ENCODE peak calls at places on chromosomes 11 and 22, in seven cellular contexts. One of them, this sample, is unnamed.

GRCh38 chr11:94602430-94603372 is 35.5 kb downstream of the PIWIL4 start:
- DNase-seq in ascending aorta: peak; percentile 74
- DNase-seq in NB4: peak; percentile 87
- DNase-seq in coronary artery: no peak
- DNase-seq in stomach: peak; percentile 67
- DNase-seq in mesendoderm: peak; percentile 73
- DNase-seq in GM06990: peak; percentile 42
- DNase-seq in this sample: peak; percentile 70

GRCh38 chr11:99410636-99411035 is 389.9 kb downstream of the CNTN5 start:
- DNase-seq in ascending aorta: no peak
- DNase-seq in NB4: no peak
- DNase-seq in coronary artery: no peak
- DNase-seq in stomach: no peak
- DNase-seq in mesendoderm: no peak
- DNase-seq in GM06990: no peak
- DNase-seq in this sample: no peak

GRCh38 chr22:17368727-17369552 is at the start of gene CECR2:
- DNase-seq in ascending aorta: no peak
- DNase-seq in NB4: peak; percentile 58
- DNase-seq in coronary artery: no peak
- DNase-seq in stomach: no peak
- DNase-seq in mesendoderm: peak; percentile 95
- DNase-seq in GM06990: peak; percentile 12
- DNase-seq in this sample: no peak

GRCh38 chr11:11324090-11324489 is 29.0 kb downstream of the CSNK2A3 start:
- DNase-seq in ascending aorta: no peak
- DNase-seq in NB4: no peak
- DNase-seq in coronary artery: no peak
- DNase-seq in stomach: no peak
- DNase-seq in mesendoderm: no peak
- DNase-seq in GM06990: no peak
- DNase-seq in this sample: no peak

GRCh38 chr11:83566948-83567347 is 280.8 kb upstream of the CCDC90B start:
- DNase-seq in ascending aorta: no peak
- DNase-seq in NB4: peak; percentile 16
- DNase-seq in coronary artery: no peak
- DNase-seq in stomach: no peak
- DNase-seq in mesendoderm: peak; percentile 69
- DNase-seq in GM06990: no peak
- DNase-seq in this sample: no peak

GRCh38 chr11:60992842-60993409 is 21.4 kb downstream of the CD6 start:
- DNase-seq in ascending aorta: no peak
- DNase-seq in NB4: no peak
- DNase-seq in coronary artery: no peak
- DNase-seq in stomach: peak; percentile 50
- DNase-seq in mesendoderm: no peak
- DNase-seq in GM06990: no peak
- DNase-seq in this sample: no peak

GRCh38 chr11:65183201-65183891 is 1.6 kb downstream of the CAPN1 start:
- DNase-seq in ascending aorta: no peak
- DNase-seq in NB4: no peak
- DNase-seq in coronary artery: no peak
- DNase-seq in stomach: no peak
- DNase-seq in mesendoderm: no peak
- DNase-seq in GM06990: no peak
- DNase-seq in this sample: no peak

GRCh38 chr11:72238492-72239295 is 5.3 kb downstream of the PHOX2A start:
- DNase-seq in ascending aorta: peak; percentile 61
- DNase-seq in NB4: no peak
- DNase-seq in coronary artery: no peak
- DNase-seq in stomach: no peak
- DNase-seq in mesendoderm: peak; percentile 56
- DNase-seq in GM06990: no peak
- DNase-seq in this sample: no peak

GRCh38 chr11:6333112-6333511 is 12.8 kb upstream of the CAVIN3 start:
- DNase-seq in ascending aorta: no peak
- DNase-seq in NB4: no peak
- DNase-seq in coronary artery: no peak
- DNase-seq in stomach: no peak
- DNase-seq in mesendoderm: no peak
- DNase-seq in GM06990: no peak
- DNase-seq in this sample: no peak

GRCh38 chr22:40594346-40594745 is 42.2 kb downstream of the MRTFA start:
- DNase-seq in ascending aorta: no peak
- DNase-seq in NB4: no peak
- DNase-seq in coronary artery: no peak
- DNase-seq in stomach: no peak
- DNase-seq in mesendoderm: peak; percentile 27
- DNase-seq in GM06990: no peak
- DNase-seq in this sample: peak; percentile 32

GRCh38 chr11:43360361-43361032 is 1.8 kb downstream of the TTC17 start:
- DNase-seq in ascending aorta: no peak
- DNase-seq in NB4: peak; percentile 62
- DNase-seq in coronary artery: no peak
- DNase-seq in stomach: no peak
- DNase-seq in mesendoderm: no peak
- DNase-seq in GM06990: no peak
- DNase-seq in this sample: peak; percentile 8
- H3K4me3 ChIP-seq in ascending aorta: peak overlapping the region; percentile 92
- H3K4me3 ChIP-seq in NB4: peak overlapping the region; percentile 95
- H3K4me3 ChIP-seq in coronary artery: peak overlapping the region; percentile 96
- H3K4me3 ChIP-seq in stomach: peak overlapping the region; percentile 97
- H3K4me3 ChIP-seq in mesendoderm: no peak overlapping the region
- H3K4me3 ChIP-seq in GM06990: peak overlapping the region; percentile 94
- H3K4me3 ChIP-seq in this sample: peak overlapping the region; percentile 85

DNA sequence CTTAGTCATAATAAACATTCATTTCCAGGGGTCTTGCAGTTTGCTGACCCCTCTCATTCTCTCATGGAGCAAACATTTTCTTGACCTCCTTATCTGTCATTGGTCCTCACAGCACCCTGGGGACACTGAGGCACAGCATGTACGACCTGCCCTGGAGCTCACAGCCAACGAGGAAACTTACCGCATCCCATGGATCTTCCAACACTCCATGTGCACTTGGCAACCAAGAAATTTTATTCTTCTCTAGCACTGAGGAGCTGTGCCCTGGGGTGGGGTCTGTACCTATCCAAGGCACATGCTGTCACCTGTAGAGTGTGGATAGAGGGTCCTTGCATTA is 69.4 kb upstream of the IGLL5 start:
- DNase-seq in ascending aorta: no peak
- DNase-seq in NB4: no peak
- DNase-seq in coronary artery: no peak
- DNase-seq in stomach: no peak
- DNase-seq in mesendoderm: no peak
- DNase-seq in GM06990: no peak
- DNase-seq in this sample: no peak
- H3K4me3 ChIP-seq in ascending aorta: no peak overlapping the region
- H3K4me3 ChIP-seq in NB4: no peak overlapping the region
- H3K4me3 ChIP-seq in coronary artery: no peak overlapping the region
- H3K4me3 ChIP-seq in stomach: no peak overlapping the region
- H3K4me3 ChIP-seq in mesendoderm: no peak overlapping the region
- H3K4me3 ChIP-seq in GM06990: no peak overlapping the region
- H3K4me3 ChIP-seq in this sample: no peak overlapping the region

GRCh38 chr22:50674606-50675552 is 2.3 kb downstream of the SHANK3 start:
- DNase-seq in ascending aorta: peak; percentile 61
- DNase-seq in NB4: no peak
- DNase-seq in coronary artery: no peak
- DNase-seq in stomach: peak; percentile 71
- DNase-seq in mesendoderm: peak; percentile 89
- DNase-seq in GM06990: no peak
- DNase-seq in this sample: no peak

GRCh38 chr22:50672471-50673230 is at the start of gene SHANK3:
- DNase-seq in ascending aorta: peak; percentile 65
- DNase-seq in NB4: no peak
- DNase-seq in coronary artery: peak; percentile 74
- DNase-seq in stomach: no peak
- DNase-seq in mesendoderm: no peak
- DNase-seq in GM06990: no peak
- DNase-seq in this sample: no peak

GRCh38 chr22:50673231-50674126 is 856 bp downstream of the SHANK3 start:
- DNase-seq in ascending aorta: peak; percentile 59
- DNase-seq in NB4: no peak
- DNase-seq in coronary artery: peak; percentile 67
- DNase-seq in stomach: no peak
- DNase-seq in mesendoderm: peak; percentile 24
- DNase-seq in GM06990: no peak
- DNase-seq in this sample: no peak

GRCh38 chr22:50675553-50676199 is 3.1 kb downstream of the SHANK3 start:
- DNase-seq in ascending aorta: peak; percentile 57
- DNase-seq in NB4: no peak
- DNase-seq in coronary artery: no peak
- DNase-seq in stomach: peak; percentile 16
- DNase-seq in mesendoderm: no peak
- DNase-seq in GM06990: no peak
- DNase-seq in this sample: no peak

GRCh38 chr22:50674127-50674493 is 1.5 kb downstream of the SHANK3 start:
- DNase-seq in ascending aorta: no peak
- DNase-seq in NB4: no peak
- DNase-seq in coronary artery: no peak
- DNase-seq in stomach: no peak
- DNase-seq in mesendoderm: no peak
- DNase-seq in GM06990: no peak
- DNase-seq in this sample: no peak
- H3K4me3 ChIP-seq in ascending aorta: peak overlapping the region; percentile 30
- H3K4me3 ChIP-seq in NB4: no peak overlapping the region
- H3K4me3 ChIP-seq in coronary artery: peak overlapping the region; percentile 60
- H3K4me3 ChIP-seq in stomach: peak overlapping the region; percentile 33
- H3K4me3 ChIP-seq in mesendoderm: no peak overlapping the region
- H3K4me3 ChIP-seq in GM06990: no peak overlapping the region
- H3K4me3 ChIP-seq in this sample: no peak overlapping the region

GRCh38 chr22:37892566-37893338 is 13.3 kb upstream of the MICALL1 start:
- DNase-seq in ascending aorta: peak; percentile 75
- DNase-seq in NB4: no peak
- DNase-seq in coronary artery: no peak
- DNase-seq in stomach: peak; percentile 85
- DNase-seq in mesendoderm: no peak
- DNase-seq in GM06990: no peak
- DNase-seq in this sample: no peak
- H3K4me3 ChIP-seq in ascending aorta: no peak overlapping the region
- H3K4me3 ChIP-seq in NB4: no peak overlapping the region
- H3K4me3 ChIP-seq in coronary artery: no peak overlapping the region
- H3K4me3 ChIP-seq in stomach: no peak overlapping the region
- H3K4me3 ChIP-seq in mesendoderm: no peak overlapping the region
- H3K4me3 ChIP-seq in GM06990: no peak overlapping the region
- H3K4me3 ChIP-seq in this sample: no peak overlapping the region

GRCh38 chr22:29799217-29799680 is 32.1 kb downstream of the UQCR10 start:
- DNase-seq in ascending aorta: peak; percentile 92
- DNase-seq in NB4: peak; percentile 97
- DNase-seq in coronary artery: peak; percentile 90
- DNase-seq in stomach: peak; percentile 95
- DNase-seq in mesendoderm: no peak
- DNase-seq in GM06990: no peak
- DNase-seq in this sample: no peak

GRCh38 chr22:29803190-29803589 is 34.9 kb downstream of the ASCC2 start:
- DNase-seq in ascending aorta: no peak
- DNase-seq in NB4: no peak
- DNase-seq in coronary artery: no peak
- DNase-seq in stomach: no peak
- DNase-seq in mesendoderm: no peak
- DNase-seq in GM06990: no peak
- DNase-seq in this sample: no peak

GRCh38 chr22:29798801-29799200 is 31.6 kb downstream of the UQCR10 start:
- DNase-seq in ascending aorta: no peak
- DNase-seq in NB4: no peak
- DNase-seq in coronary artery: no peak
- DNase-seq in stomach: peak; percentile 46
- DNase-seq in mesendoderm: no peak
- DNase-seq in GM06990: no peak
- DNase-seq in this sample: no peak

GRCh38 chr22:29801796-29802195 is 34.6 kb downstream of the UQCR10 start:
- DNase-seq in ascending aorta: no peak
- DNase-seq in NB4: no peak
- DNase-seq in coronary artery: no peak
- DNase-seq in stomach: no peak
- DNase-seq in mesendoderm: no peak
- DNase-seq in GM06990: no peak
- DNase-seq in this sample: no peak

GRCh38 chr22:29801153-29801552 is 34.0 kb downstream of the UQCR10 start:
- DNase-seq in ascending aorta: no peak
- DNase-seq in NB4: no peak
- DNase-seq in coronary artery: no peak
- DNase-seq in stomach: peak; percentile 58
- DNase-seq in mesendoderm: peak; percentile 73
- DNase-seq in GM06990: no peak
- DNase-seq in this sample: no peak
- H3K4me3 ChIP-seq in ascending aorta: no peak overlapping the region
- H3K4me3 ChIP-seq in NB4: no peak overlapping the region
- H3K4me3 ChIP-seq in coronary artery: no peak overlapping the region
- H3K4me3 ChIP-seq in stomach: no peak overlapping the region
- H3K4me3 ChIP-seq in mesendoderm: no peak overlapping the region
- H3K4me3 ChIP-seq in GM06990: no peak overlapping the region
- H3K4me3 ChIP-seq in this sample: no peak overlapping the region

GRCh38 chr11:59214141-59214893 is 1.6 kb upstream of the MPEG1 start:
- DNase-seq in ascending aorta: no peak
- DNase-seq in NB4: no peak
- DNase-seq in coronary artery: no peak
- DNase-seq in stomach: no peak
- DNase-seq in mesendoderm: no peak
- DNase-seq in GM06990: no peak
- DNase-seq in this sample: no peak

GRCh38 chr11:59207988-59208432 is 4.7 kb downstream of the MPEG1 start:
- DNase-seq in ascending aorta: no peak
- DNase-seq in NB4: peak; percentile 48
- DNase-seq in coronary artery: no peak
- DNase-seq in stomach: peak; percentile 51
- DNase-seq in mesendoderm: peak; percentile 65
- DNase-seq in GM06990: peak; percentile 57
- DNase-seq in this sample: peak; percentile 84

GRCh38 chr11:59212744-59213573 is at the start of gene MPEG1:
- DNase-seq in ascending aorta: no peak
- DNase-seq in NB4: peak; percentile 21
- DNase-seq in coronary artery: no peak
- DNase-seq in stomach: no peak
- DNase-seq in mesendoderm: no peak
- DNase-seq in GM06990: peak; percentile 49
- DNase-seq in this sample: peak; percentile 55

GRCh38 chr11:59208956-59209355 is 3.8 kb downstream of the MPEG1 start:
- DNase-seq in ascending aorta: no peak
- DNase-seq in NB4: no peak
- DNase-seq in coronary artery: no peak
- DNase-seq in stomach: no peak
- DNase-seq in mesendoderm: no peak
- DNase-seq in GM06990: no peak
- DNase-seq in this sample: peak; percentile 27

GRCh38 chr11:59212222-59212621 is 505 bp downstream of the MPEG1 start:
- DNase-seq in ascending aorta: no peak
- DNase-seq in NB4: no peak
- DNase-seq in coronary artery: no peak
- DNase-seq in stomach: no peak
- DNase-seq in mesendoderm: no peak
- DNase-seq in GM06990: no peak
- DNase-seq in this sample: no peak
- H3K4me3 ChIP-seq in ascending aorta: peak overlapping the region; percentile 33
- H3K4me3 ChIP-seq in NB4: no peak overlapping the region
- H3K4me3 ChIP-seq in coronary artery: peak overlapping the region; percentile 4
- H3K4me3 ChIP-seq in stomach: peak overlapping the region; percentile 33
- H3K4me3 ChIP-seq in mesendoderm: no peak overlapping the region
- H3K4me3 ChIP-seq in GM06990: peak overlapping the region; percentile 51
- H3K4me3 ChIP-seq in this sample: no peak overlapping the region

DNA sequence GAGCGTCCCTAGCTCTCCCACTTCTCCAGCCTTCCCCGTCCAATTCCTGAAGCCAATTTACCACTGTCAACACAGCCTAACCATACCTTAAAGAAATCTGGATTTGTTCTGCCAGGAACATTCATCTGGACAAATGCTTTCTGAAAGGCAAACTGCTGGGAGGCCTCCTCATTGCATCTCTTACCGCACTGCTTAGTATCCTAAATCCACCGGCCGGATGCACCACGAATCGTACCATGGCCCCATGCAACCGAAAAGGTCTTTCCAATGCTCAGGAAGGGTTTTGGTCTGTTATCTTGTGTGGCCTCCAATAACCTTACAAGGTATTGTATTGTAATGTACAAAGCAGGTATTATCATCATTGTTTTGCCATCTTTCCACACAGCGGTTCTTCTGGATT is 57.6 kb downstream of the MYH9 start:
- DNase-seq in ascending aorta: no peak
- DNase-seq in NB4: no peak
- DNase-seq in coronary artery: no peak
- DNase-seq in stomach: no peak
- DNase-seq in mesendoderm: peak; percentile 44
- DNase-seq in GM06990: no peak
- DNase-seq in this sample: no peak
- H3K4me3 ChIP-seq in ascending aorta: peak overlapping the region; percentile 40
- H3K4me3 ChIP-seq in NB4: no peak overlapping the region
- H3K4me3 ChIP-seq in coronary artery: peak overlapping the region; percentile 56
- H3K4me3 ChIP-seq in stomach: no peak overlapping the region
- H3K4me3 ChIP-seq in mesendoderm: no peak overlapping the region
- H3K4me3 ChIP-seq in GM06990: peak overlapping the region; percentile 34
- H3K4me3 ChIP-seq in this sample: peak overlapping the region; percentile 65